ENCODE peak calls at places on chromosome 12, in seven cellular contexts. R is right atrium auricular region; H is tibial artery; S is GM04504; J is effector memory CD4-positive, alpha-beta T cell; G is MV-4-11; D is CD4-positive, alpha-beta memory T cell. K is an unnamed sample.

GRCh38 chr12:82714427-82714826 is 27.7 kb downstream of the TMTC2 start:
- DNase-seq in J (no peak), H (no peak), D (no peak), G (no peak), S (no peak), R (no peak), K (no peak)

GRCh38 chr12:34406996-34407300 is 384.7 kb downstream of the ALG10 start:
- DNase-seq in D (no peak), H (no peak), G (no peak), S (no peak), J (no peak), R (no peak), K (no peak)

GRCh38 chr12:12392428-12392827 is 35.5 kb downstream of the BORCS5 start:
- DNase-seq in D (no peak), G (no peak), H (no peak), S (no peak), R (no peak), J (no peak), K (no peak)

GRCh38 chr12:5715076-5715475 is 230.0 kb downstream of the ANO2 start:
- DNase-seq in D (no peak), S (no peak), J (no peak), G (no peak), R (no peak), H (no peak), K (no peak)

GRCh38 chr12:112656141-112656540 is 135.4 kb upstream of the RPH3A start:
- DNase-seq in G (no peak), D (no peak), R (no peak), S (no peak), J (no peak), H (no peak), K (no peak)

GRCh38 chr12:108611884-108612415 is 14.1 kb upstream of the TMEM119 start:
- DNase-seq in D (peak), S (peak), H (no peak), G (peak), J (peak), R (no peak), K (peak)

GRCh38 chr12:124213606-124214347 is 81.1 kb upstream of the RFLNA start:
- DNase-seq in H (no peak), J (no peak), R (no peak), G (peak), S (no peak), D (no peak), K (no peak)

GRCh38 chr12:102740157-102741032 is 176.6 kb downstream of the PAH start:
- DNase-seq in J (no peak), R (no peak), D (no peak), S (peak), H (no peak), G (peak), K (no peak)

GRCh38 chr12:59646636-59647035 is 50.8 kb downstream of the SLC16A7 start:
- DNase-seq in H (no peak), R (no peak), S (no peak), D (no peak), G (no peak), J (no peak), K (peak)

GRCh38 chr12:55068416-55069010 is 48.7 kb downstream of the NEUROD4 start:
- DNase-seq in D (peak), H (no peak), S (peak), G (peak), J (no peak), R (no peak), K (peak)

GRCh38 chr12:118190266-118190665 is 54.3 kb downstream of the PEBP1 start:
- DNase-seq in S (no peak), H (no peak), G (no peak), D (no peak), J (no peak), R (no peak), K (no peak)

GRCh38 chr12:21773263-21773741 is 1.2 kb downstream of the KCNJ8 start:
- DNase-seq in R (peak), G (no peak), J (no peak), S (no peak), D (no peak), H (peak), K (no peak)

GRCh38 chr12:54228471-54228870 is 39.7 kb upstream of the SMUG1 start:
- DNase-seq in J (no peak), G (no peak), D (no peak), S (no peak), R (no peak), H (no peak), K (no peak)

GRCh38 chr12:119208626-119209061 is 29.9 kb downstream of the HSPB8 start:
- DNase-seq in J (no peak), G (no peak), R (peak), S (peak), D (no peak), H (peak), K (peak)

GRCh38 chr12:26691234-26691970 is 141.6 kb downstream of the ITPR2 start:
- DNase-seq in D (no peak), R (no peak), G (no peak), H (no peak), S (peak), J (no peak), K (peak)

GRCh38 chr12:88325076-88325827 is 183.1 kb downstream of the TMTC3 start:
- DNase-seq in J (no peak), D (no peak), G (no peak), S (peak), R (no peak), H (no peak), K (peak)

GRCh38 chr12:93176166-93176565 is 201.6 kb upstream of the NUDT4 start:
- DNase-seq in R (no peak), S (no peak), G (no peak), J (no peak), D (no peak), H (no peak), K (no peak)

GRCh38 chr12:32051511-32052299 is 54.9 kb upstream of the BICD1 start:
- DNase-seq in S (peak), R (no peak), H (no peak), G (peak), D (no peak), J (no peak), K (peak)

GRCh38 chr12:4421590-4422031 is 24.0 kb downstream of the FGF6 start:
- DNase-seq in H (no peak), R (no peak), G (peak), S (peak), D (peak), J (peak), K (peak)

GRCh38 chr12:131066886-131067490 is 113.3 kb downstream of the ADGRD1 start:
- DNase-seq in H (peak), D (no peak), J (no peak), S (no peak), G (no peak), R (no peak), K (no peak)

GRCh38 chr12:27009926-27010325 is 4.3 kb downstream of the TM7SF3 start:
- DNase-seq in S (no peak), D (no peak), G (peak), R (no peak), H (no peak), J (no peak), K (no peak)

GRCh38 chr12:22435583-22435982 is 101.1 kb upstream of the ST8SIA1 start:
- DNase-seq in D (no peak), H (no peak), G (no peak), S (no peak), R (no peak), J (no peak), K (no peak)

K was measured in foreskin keratinocyte.